ENCODE peak calls at places on chromosomes 11 and 22, in six cellular contexts. I is left ventricle myocardium inferior, R is cardiac muscle cell, Z is OCI-LY7, G is A549, Q is AG09309. H is an unnamed sample.

GRCh38 chr22:27881404-27881803 is 37.7 kb downstream of the PITPNB start:
- DNase-seq in R (peak; percentile 79), Q (no peak), I (peak; percentile 30), G (no peak), Z (no peak), H (no peak)

GRCh38 chr22:35301370-35301874 is 1.7 kb downstream of the TOM1 start:
- DNase-seq in R (peak; percentile 99), Z (no peak), G (peak; percentile 44), I (no peak), Q (peak; percentile 100), H (no peak)

GRCh38 chr11:121351089-121351488 is 58.5 kb downstream of the SC5D start:
- DNase-seq in Z (no peak), R (no peak), G (no peak), I (no peak), Q (no peak), H (no peak)

GRCh38 chr11:70637949-70638598 is 239.7 kb downstream of the CTTN start:
- DNase-seq in I (no peak), Q (no peak), R (no peak), G (no peak), Z (no peak), H (peak; percentile 50)

GRCh38 chr22:42061041-42061440 is 9.6 kb downstream of the NAGA start:
- DNase-seq in G (no peak), I (no peak), Z (no peak), Q (no peak), R (no peak), H (no peak)

GRCh38 chr11:35919244-35919643 is 24.6 kb upstream of the LDLRAD3 start:
- DNase-seq in R (peak; percentile 34), Z (no peak), G (no peak), Q (no peak), I (no peak), H (no peak)

GRCh38 chr11:46710821-46711269 is 8.2 kb upstream of the F2 start:
- DNase-seq in G (no peak), I (peak; percentile 64), Z (no peak), Q (peak; percentile 85), R (peak; percentile 93), H (no peak)

GRCh38 chr22:21444701-21445436 is 22.3 kb upstream of the TMEM191C start:
- DNase-seq in Q (no peak), Z (no peak), R (no peak), I (no peak), G (no peak), H (no peak)

GRCh38 chr11:32852142-32852541 is 22.4 kb downstream of the PRRG4 start:
- DNase-seq in Q (peak; percentile 37), Z (no peak), R (peak; percentile 55), G (no peak), I (no peak), H (no peak)

GRCh38 chr11:655036-655726 is 18.1 kb downstream of the DRD4 start:
- DNase-seq in Q (no peak), Z (no peak), I (no peak), R (no peak), G (no peak), H (no peak)

GRCh38 chr22:48665286-48666010 is 1162.2 kb downstream of the BRD1 start:
- DNase-seq in G (no peak), R (no peak), Z (no peak), I (no peak), Q (peak; percentile 11), H (no peak)

GRCh38 chr22:48661984-48662383 is 1165.7 kb downstream of the BRD1 start:
- DNase-seq in R (no peak), Z (no peak), Q (no peak), G (no peak), I (no peak), H (no peak)

GRCh38 chr22:48662476-48663150 is 1165.1 kb downstream of the BRD1 start:
- DNase-seq in I (no peak), Q (no peak), Z (no peak), R (no peak), G (no peak), H (no peak)

GRCh38 chr22:48664586-48664985 is 1163.1 kb downstream of the BRD1 start:
- DNase-seq in Q (no peak), I (no peak), G (no peak), Z (no peak), R (no peak), H (no peak)

DNA sequence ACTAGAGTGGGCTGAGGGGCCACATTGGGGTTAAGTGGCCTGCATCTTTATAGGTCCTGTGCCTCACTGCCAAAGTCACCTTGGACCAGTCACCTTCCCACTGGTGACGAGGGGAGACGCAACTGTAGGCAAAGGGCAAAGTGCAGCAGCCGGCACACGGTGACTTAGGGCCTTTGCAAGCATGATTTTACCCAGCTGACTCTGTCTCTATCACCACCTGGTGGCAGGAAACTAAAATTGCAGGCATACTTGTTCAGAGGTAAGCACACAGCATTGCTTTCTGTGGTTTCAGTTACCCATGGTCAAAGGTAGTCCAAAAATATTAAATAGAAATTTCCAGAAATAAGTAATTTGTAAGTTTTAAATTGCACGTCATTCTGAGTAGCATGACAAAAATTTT is 1164.4 kb downstream of the BRD1 start:
- DNase-seq in Z (peak; percentile 10), I (no peak), R (no peak), Q (no peak), G (no peak), H (no peak)
- TF ChIP-seq CTCF in Z (peak; percentile 74), I (no peak), R (peak; percentile 10), Q (no peak), G (no peak), H (peak; percentile 68)

GRCh38 chr11:128757235-128757711 is 63.4 kb downstream of the FLI1 start:
- DNase-seq in Q (no peak), I (no peak), R (peak; percentile 71), G (no peak), Z (peak; percentile 88), H (no peak)
- TF ChIP-seq CTCF in Q (peak; percentile 32), I (peak; percentile 52), R (peak; percentile 56), G (no peak), Z (peak; percentile 93), H (no peak)

DNA sequence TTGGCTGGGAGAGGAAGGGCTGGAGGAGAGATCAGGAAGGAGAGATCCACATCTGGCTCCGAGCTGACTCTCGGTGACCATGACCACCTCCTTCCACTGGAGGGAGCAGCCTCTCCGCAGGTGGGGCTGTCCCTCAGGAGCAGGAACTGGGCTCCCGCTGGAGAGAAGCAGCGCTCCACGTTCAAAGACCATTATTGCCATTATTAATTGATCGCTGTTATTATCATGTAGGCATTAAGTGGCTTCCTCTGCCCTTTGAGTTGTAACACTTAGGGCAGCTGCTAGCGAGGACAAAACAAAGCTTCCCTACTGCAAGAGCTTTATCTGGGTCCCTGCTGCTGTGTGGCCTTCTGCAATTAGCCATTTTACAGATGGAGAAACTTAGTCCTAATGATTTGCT is 251.9 kb downstream of the ST3GAL4 start:
- DNase-seq in I (no peak), G (peak; percentile 59), Z (peak; percentile 5), Q (peak; percentile 38), R (peak; percentile 58), H (peak; percentile 59)
- TF ChIP-seq CTCF in I (peak; percentile 77), G (peak; percentile 72), Z (peak; percentile 57), Q (peak; percentile 95), R (peak; percentile 77), H (peak; percentile 89)

DNA sequence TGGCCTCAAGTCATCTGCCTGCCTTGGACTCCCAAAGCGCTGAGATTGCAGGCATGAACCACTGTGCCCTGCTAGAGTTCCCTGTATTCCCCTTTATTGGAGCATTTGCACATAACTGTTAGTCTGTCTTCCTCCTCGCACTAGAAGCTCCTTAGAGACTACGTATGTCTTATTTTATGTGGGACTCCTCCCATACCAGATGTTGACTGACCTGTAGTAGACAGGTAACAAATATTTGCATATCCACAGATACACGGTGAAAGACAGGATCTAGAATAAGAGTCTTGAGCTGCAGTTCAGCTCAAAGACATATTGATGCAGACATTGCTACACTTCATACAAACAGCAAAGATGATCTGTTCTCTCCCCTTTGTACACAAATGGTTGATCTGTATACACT is 40.7 kb downstream of the SWAP70 start:
- DNase-seq in Q (no peak), Z (no peak), G (no peak), R (no peak), I (no peak), H (no peak)
- TF ChIP-seq CTCF in Q (no peak), Z (no peak), G (no peak), R (no peak), I (no peak), H (no peak)

DNA sequence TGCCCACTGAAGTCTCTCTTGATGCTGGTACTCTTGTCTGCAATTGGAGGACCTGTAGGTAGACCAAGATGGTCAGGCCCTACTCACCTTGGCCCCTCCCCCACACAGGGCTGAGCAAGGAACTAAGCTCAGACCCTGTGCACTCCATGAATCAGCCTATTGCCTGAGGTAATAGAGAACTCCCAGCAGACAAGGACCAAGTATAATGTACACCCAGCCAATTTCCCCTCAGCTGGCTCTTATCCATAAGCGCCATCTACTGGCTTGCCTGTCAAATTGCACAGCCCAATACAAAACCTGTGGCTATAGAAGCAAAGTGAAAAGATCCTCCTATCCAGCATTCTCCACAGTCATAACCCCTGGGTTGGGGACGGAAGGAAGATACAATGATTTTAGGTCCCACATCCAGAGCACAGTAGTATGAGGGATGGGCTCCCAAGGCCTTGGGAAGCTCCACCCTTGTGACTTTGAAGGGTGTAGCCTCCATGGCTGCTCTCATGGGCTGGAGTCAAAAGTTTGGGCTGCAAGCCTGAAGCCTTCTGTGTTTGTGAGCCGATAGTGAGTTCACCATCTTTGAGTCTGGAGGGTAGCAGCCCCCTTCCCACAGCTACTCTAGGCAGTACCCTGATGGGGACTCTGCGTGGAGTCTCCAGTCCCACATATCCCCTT is 56.0 kb downstream of the GLYATL2 start:
- DNase-seq in Q (peak; percentile 14), Z (peak; percentile 66), I (no peak), R (peak; percentile 62), G (peak; percentile 6), H (peak; percentile 5)
- TF ChIP-seq CTCF in Q (peak; percentile 86), Z (peak; percentile 92), I (peak; percentile 71), R (peak; percentile 83), G (peak; percentile 53), H (peak; percentile 62)

DNA sequence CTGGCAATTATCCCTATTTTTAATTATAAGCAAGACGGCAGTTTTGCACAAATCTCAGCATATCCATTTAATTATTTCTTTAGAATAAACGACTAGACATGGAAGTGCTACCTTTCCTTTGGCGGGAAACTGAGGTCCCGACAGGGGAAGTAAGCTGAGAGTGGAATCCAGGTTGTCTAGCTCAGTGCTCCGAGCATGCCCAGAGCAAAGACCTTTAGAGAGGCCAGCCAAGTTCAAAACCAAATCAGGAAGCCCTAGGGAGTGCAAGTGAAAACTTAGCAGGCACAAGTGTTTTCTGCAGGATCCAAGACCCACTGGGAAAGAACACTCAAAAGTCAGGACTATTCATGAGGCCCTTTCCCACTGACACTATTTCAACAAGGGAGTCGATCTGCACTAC is 22.7 kb upstream of the SCN2B start:
- DNase-seq in G (no peak), Q (no peak), I (no peak), R (no peak), Z (no peak), H (no peak)
- TF ChIP-seq CTCF in G (no peak), Q (no peak), I (no peak), R (no peak), Z (no peak), H (no peak)

DNA sequence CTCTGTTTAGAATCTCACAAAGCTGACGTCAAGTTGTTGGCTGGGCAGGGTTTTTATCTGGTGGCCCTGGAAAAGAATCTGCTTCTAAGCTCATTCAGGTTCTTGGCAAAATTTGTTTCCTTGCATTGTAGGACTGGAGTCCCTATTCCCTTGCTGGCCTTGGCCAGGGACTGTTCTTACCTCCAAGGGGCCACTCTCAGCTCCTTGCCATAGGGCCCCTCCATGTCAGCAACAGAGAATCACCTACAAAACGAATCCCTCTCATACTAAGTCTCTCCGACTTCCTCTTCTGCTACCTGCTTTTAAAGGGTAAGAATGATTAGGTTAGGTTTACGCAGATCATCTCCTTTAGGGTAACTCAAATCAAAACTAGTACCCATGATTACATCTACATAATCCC is 63.2 kb downstream of the PARVA start:
- DNase-seq in Z (no peak), Q (no peak), G (no peak), R (no peak), I (no peak), H (no peak)
- TF ChIP-seq CTCF in Z (no peak), Q (no peak), G (no peak), R (no peak), I (no peak), H (no peak)